ENCODE peak calls at places on chromosome 15, in five cellular contexts. Y, M, D, A and W are unnamed samples.

GRCh38 chr15:20356444-20357138 is 185.0 kb downstream of the GOLGA6L6 start:
- DNase-seq in Y (peak; percentile 57), D (peak; percentile 84), M (peak; percentile 65), A (peak; percentile 42), W (peak; percentile 95)

GRCh38 chr15:99763827-99764226 is 30.6 kb upstream of the LYSMD4 start:
- DNase-seq in D (no peak), M (no peak), Y (no peak), A (no peak), W (no peak)

GRCh38 chr15:55799287-55800212 is 56.6 kb upstream of the PRTG start:
- DNase-seq in M (peak; percentile 60), A (peak; percentile 70), D (no peak), Y (peak; percentile 68), W (peak; percentile 83)

GRCh38 chr15:40006646-40007045 is 32.3 kb downstream of the SRP14 start:
- DNase-seq in Y (peak; percentile 63), D (no peak), A (no peak), M (no peak), W (peak; percentile 37)

GRCh38 chr15:37981781-37982180 is 47.3 kb downstream of the TMCO5A start:
- DNase-seq in M (peak; percentile 48), D (no peak), Y (no peak), A (peak; percentile 43), W (peak; percentile 37)

GRCh38 chr15:89136818-89137772 is 48.8 kb downstream of the ABHD2 start:
- DNase-seq in A (no peak), M (no peak), D (no peak), Y (peak; percentile 36), W (no peak)

GRCh38 chr15:73838795-73839565 is 34.4 kb upstream of the TBC1D21 start:
- DNase-seq in A (no peak), D (no peak), Y (no peak), M (peak; percentile 4), W (no peak)

GRCh38 chr15:48609486-48609885 is 36.0 kb downstream of the FBN1 start:
- DNase-seq in Y (no peak), M (no peak), D (no peak), A (no peak), W (no peak)

GRCh38 chr15:80977627-80978036 is 12.0 kb downstream of the MESD start:
- DNase-seq in Y (peak; percentile 29), D (no peak), M (no peak), A (peak; percentile 72), W (no peak)

GRCh38 chr15:70196314-70197291 is 98.9 kb upstream of the TLE3 start:
- DNase-seq in D (no peak), M (peak; percentile 56), A (peak; percentile 18), Y (no peak), W (peak; percentile 41)

GRCh38 chr15:65833501-65834220 is 35.6 kb upstream of the RAB11A start:
- DNase-seq in A (no peak), Y (no peak), M (peak; percentile 30), D (peak; percentile 12), W (no peak)

GRCh38 chr15:41605566-41605965 is 46.6 kb downstream of the TYRO3 start:
- DNase-seq in Y (no peak), M (no peak), A (no peak), D (no peak), W (no peak)